ENCODE peak calls at places on chromosomes 2 and 18, in five cellular contexts. One of them, this sample, is unnamed.

GRCh38 chr18:51527826-51528225 is 330.3 kb upstream of the MEX3C start:
- DNase-seq in spleen: no peak
- DNase-seq in uterus: no peak
- DNase-seq in H1: no peak
- DNase-seq in endothelial cell of umbilical vein: no peak
- DNase-seq in this sample: no peak

GRCh38 chr2:119028327-119029174 is 86.6 kb downstream of the MARCO start:
- DNase-seq in spleen: no peak
- DNase-seq in endothelial cell of umbilical vein: peak
- DNase-seq in H1: peak
- DNase-seq in uterus: no peak
- DNase-seq in this sample: peak

GRCh38 chr18:57906852-57907251 is 103.7 kb upstream of the ATP8B1 start:
- DNase-seq in H1: peak
- DNase-seq in spleen: no peak
- DNase-seq in uterus: no peak
- DNase-seq in endothelial cell of umbilical vein: no peak
- DNase-seq in this sample: no peak

GRCh38 chr2:113240150-113240914 is 38.4 kb downstream of the PAX8 start:
- DNase-seq in uterus: peak
- DNase-seq in endothelial cell of umbilical vein: peak
- DNase-seq in spleen: peak
- DNase-seq in H1: no peak
- DNase-seq in this sample: peak

GRCh38 chr2:202032841-202033316 is 776 bp upstream of the FZD7 start:
- DNase-seq in endothelial cell of umbilical vein: peak
- DNase-seq in H1: peak
- DNase-seq in spleen: peak
- DNase-seq in uterus: peak
- DNase-seq in this sample: peak

GRCh38 chr2:74552914-74553811 is 579 bp downstream of the LOXL3 start:
- DNase-seq in H1: peak
- DNase-seq in uterus: no peak
- DNase-seq in endothelial cell of umbilical vein: no peak
- DNase-seq in spleen: peak
- DNase-seq in this sample: peak

GRCh38 chr2:46874236-46874929 is 41.2 kb downstream of the MCFD2 start:
- DNase-seq in uterus: no peak
- DNase-seq in endothelial cell of umbilical vein: no peak
- DNase-seq in H1: no peak
- DNase-seq in spleen: no peak
- DNase-seq in this sample: no peak

GRCh38 chr2:213065583-213066444 is 85.6 kb downstream of the IKZF2 start:
- DNase-seq in spleen: peak
- DNase-seq in endothelial cell of umbilical vein: no peak
- DNase-seq in uterus: no peak
- DNase-seq in H1: no peak
- DNase-seq in this sample: no peak

GRCh38 chr18:3869848-3870247 is 419.9 kb downstream of the TGIF1 start:
- DNase-seq in endothelial cell of umbilical vein: peak
- DNase-seq in uterus: no peak
- DNase-seq in spleen: no peak
- DNase-seq in H1: no peak
- DNase-seq in this sample: peak

GRCh38 chr18:58934933-58935577 is 70.4 kb downstream of the ZNF532 start:
- DNase-seq in spleen: no peak
- DNase-seq in endothelial cell of umbilical vein: no peak
- DNase-seq in uterus: no peak
- DNase-seq in H1: no peak
- DNase-seq in this sample: no peak

GRCh38 chr2:230586328-230586982 is 126.2 kb upstream of the CAB39 start:
- DNase-seq in uterus: no peak
- DNase-seq in spleen: no peak
- DNase-seq in endothelial cell of umbilical vein: peak
- DNase-seq in H1: no peak
- DNase-seq in this sample: no peak

GRCh38 chr2:231017250-231017636 is 20.1 kb upstream of the C2orf72 start:
- DNase-seq in uterus: no peak
- DNase-seq in H1: no peak
- DNase-seq in endothelial cell of umbilical vein: no peak
- DNase-seq in spleen: no peak
- DNase-seq in this sample: no peak

GRCh38 chr2:69131983-69132675 is 119.2 kb downstream of the ANTXR1 start:
- DNase-seq in uterus: no peak
- DNase-seq in spleen: no peak
- DNase-seq in H1: no peak
- DNase-seq in endothelial cell of umbilical vein: no peak
- DNase-seq in this sample: no peak

GRCh38 chr18:52499646-52500045 is 159.6 kb downstream of the DCC start:
- DNase-seq in H1: no peak
- DNase-seq in endothelial cell of umbilical vein: no peak
- DNase-seq in spleen: no peak
- DNase-seq in uterus: no peak
- DNase-seq in this sample: no peak

GRCh38 chr2:128531856-128532255 is 213.2 kb upstream of the HS6ST1 start:
- DNase-seq in spleen: no peak
- DNase-seq in endothelial cell of umbilical vein: peak
- DNase-seq in H1: no peak
- DNase-seq in uterus: no peak
- DNase-seq in this sample: peak

GRCh38 chr2:119864318-119864717 is 104.6 kb downstream of the PTPN4 start:
- DNase-seq in H1: no peak
- DNase-seq in spleen: no peak
- DNase-seq in endothelial cell of umbilical vein: peak
- DNase-seq in uterus: no peak
- DNase-seq in this sample: no peak

GRCh38 chr2:195331124-195331523 is 325.9 kb upstream of the SLC39A10 start:
- DNase-seq in spleen: no peak
- DNase-seq in endothelial cell of umbilical vein: no peak
- DNase-seq in H1: no peak
- DNase-seq in uterus: no peak
- DNase-seq in this sample: no peak

GRCh38 chr2:45843136-45843535 is 191.7 kb downstream of the PRKCE start:
- DNase-seq in uterus: no peak
- DNase-seq in H1: no peak
- DNase-seq in spleen: peak
- DNase-seq in endothelial cell of umbilical vein: no peak
- DNase-seq in this sample: no peak

GRCh38 chr18:53603281-53603680 is 621.2 kb downstream of the MBD2 start:
- DNase-seq in spleen: no peak
- DNase-seq in H1: no peak
- DNase-seq in uterus: no peak
- DNase-seq in endothelial cell of umbilical vein: no peak
- DNase-seq in this sample: no peak

GRCh38 chr2:18045230-18045629 is 166.8 kb downstream of the KCNS3 start:
- DNase-seq in spleen: no peak
- DNase-seq in H1: no peak
- DNase-seq in endothelial cell of umbilical vein: no peak
- DNase-seq in uterus: no peak
- DNase-seq in this sample: no peak

GRCh38 chr2:70994055-70994444 is 623 bp downstream of the TEX261 start:
- DNase-seq in spleen: peak
- DNase-seq in H1: no peak
- DNase-seq in uterus: no peak
- DNase-seq in endothelial cell of umbilical vein: no peak
- DNase-seq in this sample: peak

GRCh38 chr2:233051241-233052149 is 8.6 kb upstream of the INPP5D start:
- DNase-seq in H1: peak
- DNase-seq in endothelial cell of umbilical vein: peak
- DNase-seq in spleen: peak
- DNase-seq in uterus: peak
- DNase-seq in this sample: no peak

GRCh38 chr2:235562065-235562747 is 68.4 kb downstream of the AGAP1 start:
- DNase-seq in endothelial cell of umbilical vein: no peak
- DNase-seq in H1: no peak
- DNase-seq in uterus: no peak
- DNase-seq in spleen: peak
- DNase-seq in this sample: no peak

GRCh38 chr2:141911485-141912066 is 219.2 kb downstream of the LRP1B start:
- DNase-seq in spleen: no peak
- DNase-seq in H1: peak
- DNase-seq in uterus: no peak
- DNase-seq in endothelial cell of umbilical vein: peak
- DNase-seq in this sample: peak

GRCh38 chr2:167420261-167420660 is 532.0 kb downstream of the XIRP2 start:
- DNase-seq in H1: no peak
- DNase-seq in spleen: no peak
- DNase-seq in uterus: no peak
- DNase-seq in endothelial cell of umbilical vein: no peak
- DNase-seq in this sample: no peak

GRCh38 chr18:35159782-35160181 is 81.1 kb upstream of the ZNF397 start:
- DNase-seq in endothelial cell of umbilical vein: peak
- DNase-seq in H1: no peak
- DNase-seq in uterus: no peak
- DNase-seq in spleen: no peak
- DNase-seq in this sample: no peak

GRCh38 chr2:219252900-219253752 is at the start of gene TUBA4B:
- DNase-seq in H1: peak
- DNase-seq in spleen: peak
- DNase-seq in endothelial cell of umbilical vein: peak
- DNase-seq in uterus: no peak
- DNase-seq in this sample: peak
- TF ChIP-seq POLR2A in H1: no peak
- TF ChIP-seq POLR2A in spleen: no peak
- TF ChIP-seq POLR2A in endothelial cell of umbilical vein: no peak
- TF ChIP-seq POLR2A in uterus: no peak
- TF ChIP-seq POLR2A in this sample: no peak

DNA sequence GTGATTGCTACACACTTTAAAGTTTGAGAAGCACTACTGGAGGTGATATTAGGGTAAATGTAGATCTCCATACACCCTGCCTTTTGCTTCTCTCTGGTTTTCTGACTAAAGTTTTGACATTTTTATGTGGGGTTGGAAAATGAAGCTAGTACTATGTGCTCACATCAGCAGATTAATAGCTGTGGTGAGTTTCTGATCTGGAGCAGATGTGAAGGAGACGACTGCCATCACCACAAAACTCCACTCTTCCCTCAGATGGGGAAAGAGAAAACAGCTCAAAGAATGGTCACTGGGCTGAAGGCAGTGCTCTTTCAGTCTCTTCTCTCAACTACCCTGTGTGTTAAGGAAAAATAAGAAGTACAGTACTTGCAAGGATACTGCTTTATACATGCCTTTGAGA is 37.2 kb downstream of the PLEKHA3 start:
- DNase-seq in spleen: no peak
- DNase-seq in endothelial cell of umbilical vein: no peak
- DNase-seq in uterus: no peak
- DNase-seq in H1: no peak
- DNase-seq in this sample: no peak
- TF ChIP-seq POLR2A in spleen: no peak
- TF ChIP-seq POLR2A in endothelial cell of umbilical vein: no peak
- TF ChIP-seq POLR2A in uterus: no peak
- TF ChIP-seq POLR2A in H1: no peak
- TF ChIP-seq POLR2A in this sample: no peak

GRCh38 chr2:24084386-24085375 is at the start of gene TP53I3:
- DNase-seq in spleen: peak
- DNase-seq in H1: peak
- DNase-seq in endothelial cell of umbilical vein: peak
- DNase-seq in uterus: peak
- DNase-seq in this sample: peak
- TF ChIP-seq POLR2A in spleen: no peak
- TF ChIP-seq POLR2A in H1: peak
- TF ChIP-seq POLR2A in endothelial cell of umbilical vein: peak
- TF ChIP-seq POLR2A in uterus: peak
- TF ChIP-seq POLR2A in this sample: no peak

GRCh38 chr18:68445131-68445530 is 269.8 kb downstream of the TMX3 start:
- DNase-seq in endothelial cell of umbilical vein: no peak
- DNase-seq in H1: no peak
- DNase-seq in uterus: no peak
- DNase-seq in spleen: no peak
- DNase-seq in this sample: no peak

GRCh38 chr18:68449292-68449691 is 265.6 kb downstream of the TMX3 start:
- DNase-seq in H1: no peak
- DNase-seq in endothelial cell of umbilical vein: no peak
- DNase-seq in uterus: no peak
- DNase-seq in spleen: no peak
- DNase-seq in this sample: no peak

GRCh38 chr18:68445668-68446426 is 269.1 kb downstream of the TMX3 start:
- DNase-seq in uterus: no peak
- DNase-seq in endothelial cell of umbilical vein: no peak
- DNase-seq in H1: no peak
- DNase-seq in spleen: no peak
- DNase-seq in this sample: no peak

GRCh38 chr18:68447286-68447685 is 267.6 kb downstream of the TMX3 start:
- DNase-seq in spleen: no peak
- DNase-seq in H1: no peak
- DNase-seq in uterus: no peak
- DNase-seq in endothelial cell of umbilical vein: no peak
- DNase-seq in this sample: no peak

DNA sequence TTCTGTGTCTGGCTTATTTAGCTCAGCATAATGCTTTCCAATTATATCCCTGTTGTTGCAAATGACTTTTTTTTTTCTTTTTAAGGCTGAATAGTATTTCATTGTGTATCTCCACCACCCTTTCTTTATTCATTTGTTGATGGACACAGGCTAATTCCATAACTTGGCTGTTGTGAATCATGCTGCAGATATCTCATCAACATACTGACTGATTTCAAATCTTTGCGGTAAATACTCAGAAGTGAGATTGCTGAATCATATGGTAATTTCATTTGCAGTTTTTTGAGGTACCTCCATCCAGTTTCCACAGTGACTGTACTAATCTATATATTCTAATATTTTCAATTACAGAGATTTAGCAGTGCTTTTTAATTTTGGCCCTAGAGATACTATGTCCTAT is 266.2 kb downstream of the TMX3 start:
- DNase-seq in uterus: no peak
- DNase-seq in H1: no peak
- DNase-seq in endothelial cell of umbilical vein: no peak
- DNase-seq in spleen: no peak
- DNase-seq in this sample: no peak
- TF ChIP-seq POLR2A in uterus: no peak
- TF ChIP-seq POLR2A in H1: no peak
- TF ChIP-seq POLR2A in endothelial cell of umbilical vein: no peak
- TF ChIP-seq POLR2A in spleen: no peak
- TF ChIP-seq POLR2A in this sample: no peak

GRCh38 chr18:9614401-9615279 is at the start of gene PPP4R1:
- DNase-seq in H1: peak
- DNase-seq in endothelial cell of umbilical vein: peak
- DNase-seq in uterus: peak
- DNase-seq in spleen: peak
- DNase-seq in this sample: peak

GRCh38 chr18:9615280-9615797 is 980 bp upstream of the PPP4R1 start:
- DNase-seq in spleen: no peak
- DNase-seq in uterus: no peak
- DNase-seq in endothelial cell of umbilical vein: no peak
- DNase-seq in H1: no peak
- DNase-seq in this sample: peak

GRCh38 chr18:9612215-9612830 is 2.0 kb downstream of the PPP4R1 start:
- DNase-seq in H1: no peak
- DNase-seq in endothelial cell of umbilical vein: peak
- DNase-seq in spleen: no peak
- DNase-seq in uterus: no peak
- DNase-seq in this sample: peak

GRCh38 chr18:9612989-9613388 is 1.4 kb downstream of the PPP4R1 start:
- DNase-seq in endothelial cell of umbilical vein: peak
- DNase-seq in H1: no peak
- DNase-seq in spleen: no peak
- DNase-seq in uterus: no peak
- DNase-seq in this sample: no peak

GRCh38 chr18:9613550-9614400 is 584 bp downstream of the PPP4R1 start:
- DNase-seq in spleen: peak
- DNase-seq in uterus: peak
- DNase-seq in H1: peak
- DNase-seq in endothelial cell of umbilical vein: peak
- DNase-seq in this sample: peak
- TF ChIP-seq POLR2A in spleen: no peak
- TF ChIP-seq POLR2A in uterus: no peak
- TF ChIP-seq POLR2A in H1: peak
- TF ChIP-seq POLR2A in endothelial cell of umbilical vein: no peak
- TF ChIP-seq POLR2A in this sample: peak